ENCODE peak calls at places on chromosomes 12 and 14, in five cellular contexts. One of them, this sample, is unnamed.
A peak's percentile ranks its signal among the peaks of the same experiment; 100 is the strongest.

GRCh38 chr12:27812502-27812901 is 32.5 kb upstream of the MANSC4 start:
- DNase-seq in kidney: no peak
- DNase-seq in lower lobe of right lung: no peak
- DNase-seq in vagina: no peak
- DNase-seq in stomach: no peak
- DNase-seq in this sample: no peak

GRCh38 chr14:71206766-71207371 is 299.6 kb downstream of the PCNX1 start:
- DNase-seq in lower lobe of right lung: no peak
- DNase-seq in kidney: no peak
- DNase-seq in stomach: peak; percentile 26
- DNase-seq in vagina: no peak
- DNase-seq in this sample: peak; percentile 69

GRCh38 chr12:109638735-109639134 is 65.1 kb downstream of the MVK start:
- DNase-seq in vagina: no peak
- DNase-seq in lower lobe of right lung: no peak
- DNase-seq in kidney: no peak
- DNase-seq in stomach: no peak
- DNase-seq in this sample: no peak

GRCh38 chr14:39138450-39138849 is 24.3 kb downstream of the GEMIN2 start:
- DNase-seq in kidney: no peak
- DNase-seq in stomach: no peak
- DNase-seq in vagina: no peak
- DNase-seq in lower lobe of right lung: no peak
- DNase-seq in this sample: no peak

GRCh38 chr14:84969501-84969900 is 560.4 kb upstream of the FLRT2 start:
- DNase-seq in vagina: no peak
- DNase-seq in kidney: no peak
- DNase-seq in stomach: no peak
- DNase-seq in lower lobe of right lung: no peak
- DNase-seq in this sample: no peak

GRCh38 chr12:68581926-68582325 is 28.8 kb upstream of the RAP1B start:
- DNase-seq in stomach: no peak
- DNase-seq in kidney: no peak
- DNase-seq in vagina: no peak
- DNase-seq in lower lobe of right lung: no peak
- DNase-seq in this sample: peak; percentile 52

GRCh38 chr12:5047094-5047493 is 3.4 kb downstream of the KCNA5 start:
- DNase-seq in kidney: no peak
- DNase-seq in lower lobe of right lung: no peak
- DNase-seq in stomach: no peak
- DNase-seq in vagina: no peak
- DNase-seq in this sample: no peak

GRCh38 chr12:120928864-120929652 is 24.9 kb upstream of the SPPL3 start:
- DNase-seq in kidney: peak; percentile 81
- DNase-seq in stomach: peak; percentile 41
- DNase-seq in vagina: no peak
- DNase-seq in lower lobe of right lung: no peak
- DNase-seq in this sample: no peak

GRCh38 chr14:51917186-51917585 is 56.8 kb downstream of the GNG2 start:
- DNase-seq in kidney: no peak
- DNase-seq in lower lobe of right lung: no peak
- DNase-seq in stomach: no peak
- DNase-seq in vagina: no peak
- DNase-seq in this sample: no peak

GRCh38 chr12:102883204-102883799 is 33.7 kb downstream of the PAH start:
- DNase-seq in vagina: no peak
- DNase-seq in lower lobe of right lung: peak; percentile 52
- DNase-seq in kidney: no peak
- DNase-seq in stomach: peak; percentile 60
- DNase-seq in this sample: no peak

GRCh38 chr12:54404061-54405004 is 14.7 kb downstream of the ITGA5 start:
- DNase-seq in stomach: peak; percentile 68
- DNase-seq in kidney: no peak
- DNase-seq in vagina: no peak
- DNase-seq in lower lobe of right lung: no peak
- DNase-seq in this sample: no peak

GRCh38 chr12:19575307-19576243 is 136.3 kb downstream of the AEBP2 start:
- DNase-seq in lower lobe of right lung: peak; percentile 47
- DNase-seq in stomach: peak; percentile 39
- DNase-seq in vagina: no peak
- DNase-seq in kidney: no peak
- DNase-seq in this sample: no peak

GRCh38 chr14:101991336-101991735 is 27.0 kb downstream of the DYNC1H1 start:
- DNase-seq in vagina: no peak
- DNase-seq in kidney: no peak
- DNase-seq in lower lobe of right lung: no peak
- DNase-seq in stomach: no peak
- DNase-seq in this sample: no peak

GRCh38 chr14:25049559-25050493 is at the start of gene STXBP6:
- DNase-seq in stomach: peak; percentile 77
- DNase-seq in lower lobe of right lung: peak; percentile 65
- DNase-seq in kidney: peak; percentile 81
- DNase-seq in vagina: no peak
- DNase-seq in this sample: no peak

GRCh38 chr12:14284189-14284722 is 81.2 kb upstream of the ATF7IP start:
- DNase-seq in stomach: no peak
- DNase-seq in kidney: peak; percentile 81
- DNase-seq in lower lobe of right lung: no peak
- DNase-seq in vagina: no peak
- DNase-seq in this sample: no peak

DNA sequence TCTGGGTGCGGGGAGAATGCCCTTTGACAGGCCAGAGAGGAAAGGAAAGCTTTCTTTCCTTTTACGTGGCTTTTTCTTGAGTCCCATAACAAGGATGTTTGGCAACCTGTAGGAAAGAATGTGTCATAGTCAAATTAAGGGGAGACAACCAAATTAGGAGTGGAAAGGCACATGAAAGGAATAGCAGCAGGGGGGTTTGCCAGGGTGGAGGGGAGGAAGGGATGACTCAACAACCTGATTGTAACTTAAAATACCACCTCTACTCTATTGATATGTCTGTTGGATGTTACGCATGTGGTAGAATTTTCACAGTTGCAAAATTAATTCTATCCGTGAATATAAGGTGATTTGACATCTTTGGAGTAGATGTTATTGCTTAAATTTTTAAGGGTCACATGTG is 28.5 kb upstream of the MYBPC1 start:
- DNase-seq in kidney: no peak
- DNase-seq in lower lobe of right lung: no peak
- DNase-seq in vagina: no peak
- DNase-seq in stomach: no peak
- DNase-seq in this sample: no peak
- H3K4me3 ChIP-seq in kidney: no peak overlapping the region
- H3K4me3 ChIP-seq in lower lobe of right lung: no peak overlapping the region
- H3K4me3 ChIP-seq in vagina: no peak overlapping the region
- H3K4me3 ChIP-seq in stomach: no peak overlapping the region
- H3K4me3 ChIP-seq in this sample: no peak overlapping the region

GRCh38 chr12:40451661-40452060 is 226.9 kb downstream of the LRRK2 start:
- DNase-seq in kidney: no peak
- DNase-seq in lower lobe of right lung: no peak
- DNase-seq in stomach: no peak
- DNase-seq in vagina: no peak
- DNase-seq in this sample: no peak

GRCh38 chr12:40444174-40444573 is 219.4 kb downstream of the LRRK2 start:
- DNase-seq in stomach: no peak
- DNase-seq in lower lobe of right lung: no peak
- DNase-seq in vagina: no peak
- DNase-seq in kidney: no peak
- DNase-seq in this sample: no peak

DNA sequence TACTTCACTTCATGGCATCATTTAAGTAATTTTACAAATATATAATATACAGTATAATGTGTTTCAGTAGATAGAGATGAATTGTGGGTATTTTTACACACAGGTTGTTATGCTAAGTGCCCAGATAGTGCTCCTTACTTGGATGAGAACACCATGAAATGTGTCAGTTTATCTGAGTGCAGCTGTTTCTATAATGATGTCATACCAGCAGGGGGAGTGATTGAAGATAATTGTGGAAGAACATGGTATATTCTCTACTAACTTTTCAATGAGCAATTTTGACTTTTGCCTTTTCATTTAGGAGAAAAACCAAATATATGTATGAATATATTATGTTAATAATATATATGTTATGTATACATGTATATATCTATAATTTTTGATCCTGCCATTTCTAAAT is 221.6 kb downstream of the LRRK2 start:
- DNase-seq in kidney: no peak
- DNase-seq in vagina: no peak
- DNase-seq in lower lobe of right lung: no peak
- DNase-seq in stomach: no peak
- DNase-seq in this sample: no peak
- TF ChIP-seq CTCF in kidney: peak; percentile 35
- TF ChIP-seq CTCF in vagina: no peak
- TF ChIP-seq CTCF in lower lobe of right lung: no peak
- TF ChIP-seq CTCF in stomach: peak; percentile 8
- TF ChIP-seq CTCF in this sample: peak; percentile 46

GRCh38 chr12:96206957-96207356 is 12.8 kb downstream of the ELK3 start:
- DNase-seq in stomach: no peak
- DNase-seq in vagina: no peak
- DNase-seq in kidney: no peak
- DNase-seq in lower lobe of right lung: no peak
- DNase-seq in this sample: no peak

GRCh38 chr12:96210376-96211055 is 16.3 kb downstream of the ELK3 start:
- DNase-seq in stomach: no peak
- DNase-seq in kidney: no peak
- DNase-seq in vagina: no peak
- DNase-seq in lower lobe of right lung: no peak
- DNase-seq in this sample: no peak

GRCh38 chr12:96208346-96208745 is 14.2 kb downstream of the ELK3 start:
- DNase-seq in vagina: no peak
- DNase-seq in kidney: no peak
- DNase-seq in stomach: no peak
- DNase-seq in lower lobe of right lung: no peak
- DNase-seq in this sample: peak; percentile 67

GRCh38 chr12:96211989-96212388 is 17.8 kb downstream of the ELK3 start:
- DNase-seq in kidney: no peak
- DNase-seq in lower lobe of right lung: no peak
- DNase-seq in stomach: no peak
- DNase-seq in vagina: no peak
- DNase-seq in this sample: no peak

DNA sequence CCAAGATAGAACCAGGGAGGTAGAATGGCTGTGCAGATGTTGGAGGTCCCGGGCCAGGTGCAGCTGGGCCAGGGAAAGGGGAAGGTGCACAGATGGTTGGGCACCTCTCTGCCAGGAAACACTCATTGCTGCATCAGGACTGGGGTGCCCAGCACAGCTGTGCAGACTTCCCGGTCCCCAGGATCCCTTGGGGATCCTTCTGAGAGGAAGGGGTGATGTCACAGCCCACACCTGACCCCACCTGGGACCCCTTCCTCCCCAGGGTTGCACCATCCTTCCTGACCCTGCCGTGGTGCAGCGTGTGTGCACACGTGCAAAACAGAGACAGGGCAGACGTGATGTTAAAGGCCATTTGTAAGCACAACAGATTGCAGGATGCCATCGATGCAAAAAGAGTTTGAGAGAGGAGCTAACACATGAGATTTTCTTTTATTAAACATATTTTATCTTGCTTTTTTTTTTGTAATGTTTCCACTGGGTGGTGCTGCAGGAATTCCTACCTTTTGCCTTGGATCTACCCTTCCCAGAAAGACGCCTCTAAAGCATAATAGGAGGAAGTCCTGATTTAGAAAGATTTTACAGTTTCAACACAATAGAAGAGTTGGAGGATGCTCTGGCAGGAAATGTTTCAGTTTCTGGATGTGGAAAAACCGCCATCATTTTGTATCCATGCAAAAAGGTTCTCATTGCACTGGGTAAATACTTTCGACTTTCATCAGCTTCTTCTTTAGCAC is 14.8 kb downstream of the ELK3 start:
- DNase-seq in stomach: no peak
- DNase-seq in vagina: no peak
- DNase-seq in kidney: no peak
- DNase-seq in lower lobe of right lung: no peak
- DNase-seq in this sample: no peak
- H3K4me3 ChIP-seq in stomach: no peak overlapping the region
- H3K4me3 ChIP-seq in vagina: no peak overlapping the region
- H3K4me3 ChIP-seq in kidney: no peak overlapping the region
- H3K4me3 ChIP-seq in lower lobe of right lung: no peak overlapping the region
- H3K4me3 ChIP-seq in this sample: no peak overlapping the region

DNA sequence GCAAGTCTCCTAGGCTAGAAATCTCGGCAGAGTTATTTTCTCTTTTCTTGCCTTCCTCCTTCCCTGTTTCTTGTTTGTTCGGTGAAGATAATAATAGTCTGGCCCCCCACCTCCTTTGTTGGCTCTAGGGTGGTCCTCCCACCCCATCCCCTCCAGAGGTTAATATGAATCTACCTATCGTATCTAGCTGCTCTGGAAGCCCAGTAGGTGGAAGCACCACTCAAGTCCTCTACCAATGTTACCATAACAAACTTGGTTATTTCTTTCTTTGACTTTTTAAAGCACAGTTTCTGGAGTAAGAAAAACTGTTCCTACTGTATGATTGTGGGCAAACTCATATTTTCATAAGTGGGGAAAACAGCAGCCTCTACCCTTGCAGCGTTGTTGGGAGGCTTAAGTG is 19.7 kb upstream of the GRIP1 start:
- DNase-seq in lower lobe of right lung: no peak
- DNase-seq in stomach: no peak
- DNase-seq in vagina: no peak
- DNase-seq in kidney: no peak
- DNase-seq in this sample: no peak
- TF ChIP-seq CTCF in lower lobe of right lung: no peak
- TF ChIP-seq CTCF in stomach: no peak
- TF ChIP-seq CTCF in vagina: no peak
- TF ChIP-seq CTCF in kidney: no peak
- TF ChIP-seq CTCF in this sample: peak; percentile 9

This sample was measured in epithelial cell of proximal tubule.